ENCODE peak calls at places on chromosomes 12 and 14, in five cellular contexts. K is AG10803, B is WERI-Rb-1, S is HFFc6, J is iPS DF 19.7. Y is an unnamed sample.
A peak's percentile ranks its signal among the peaks of the same experiment; 100 is the strongest.

GRCh38 chr14:32513571-32514009 is 184.5 kb downstream of the AKAP6 start:
- DNase-seq in K (peak; percentile 58), B (no peak), S (peak; percentile 20), J (no peak), Y (no peak)

GRCh38 chr14:104345316-104346111 is 207.1 kb downstream of the KIF26A start:
- DNase-seq in K (no peak), J (no peak), B (no peak), S (no peak), Y (no peak)

GRCh38 chr14:54650331-54651017 is 83.5 kb downstream of the SAMD4A start:
- DNase-seq in S (peak; percentile 64), K (peak; percentile 90), J (no peak), B (no peak), Y (no peak)

GRCh38 chr12:93851245-93851665 is 174.1 kb downstream of the CRADD start:
- DNase-seq in S (no peak), J (no peak), K (no peak), B (no peak), Y (peak; percentile 45)

GRCh38 chr12:53501615-53502181 is 615 bp downstream of the TARBP2 start:
- DNase-seq in S (no peak), K (no peak), B (no peak), J (no peak), Y (no peak)

GRCh38 chr12:101655400-101655799 is 42.0 kb upstream of the CHPT1 start:
- DNase-seq in K (no peak), J (no peak), B (no peak), S (no peak), Y (no peak)

GRCh38 chr12:129069886-129070285 is 216.6 kb downstream of the GLT1D1 start:
- DNase-seq in J (no peak), S (no peak), B (no peak), K (no peak), Y (no peak)

GRCh38 chr12:131452444-131452860 is 258.4 kb upstream of the SFSWAP start:
- DNase-seq in S (no peak), B (peak; percentile 41), K (no peak), J (no peak), Y (no peak)

GRCh38 chr12:45994736-45995135 is 4.4 kb upstream of the SCAF11 start:
- DNase-seq in S (no peak), J (no peak), K (no peak), B (no peak), Y (no peak)

GRCh38 chr14:34826661-34827060 is 48.5 kb downstream of the BAZ1A start:
- DNase-seq in B (no peak), J (no peak), K (peak; percentile 38), S (peak; percentile 30), Y (no peak)

GRCh38 chr14:90604356-90604755 is 207.5 kb downstream of the CALM1 start:
- DNase-seq in J (no peak), S (no peak), B (no peak), K (no peak), Y (no peak)

GRCh38 chr14:68546839-68547238 is 246.0 kb downstream of the ZFP36L1 start:
- DNase-seq in S (peak; percentile 86), J (no peak), B (no peak), K (peak; percentile 93), Y (no peak)

GRCh38 chr12:40325349-40325960 is 100.7 kb downstream of the LRRK2 start:
- DNase-seq in J (peak; percentile 20), K (peak; percentile 4), B (peak; percentile 17), S (no peak), Y (no peak)